ENCODE peak calls at places on chromosome 19, in seven cellular contexts. K is right cardiac atrium; A is prostate gland; Q is CD4-positive, CD25-positive, alpha-beta regulatory T cell; S is heart left ventricle; Z is heart right ventricle; J is cardiac muscle cell. P is an unnamed sample.

GRCh38 chr19:54470991-54471782 is 1.9 kb downstream of the CDC42EP5 start:
- DNase-seq in K (peak), A (no peak), Q (no peak), S (peak), Z (peak), J (no peak), P (no peak)

GRCh38 chr19:34461375-34462100 is 20.0 kb upstream of the WTIP start:
- DNase-seq in K (no peak), A (no peak), Q (no peak), S (no peak), Z (no peak), J (no peak), P (no peak)

GRCh38 chr19:35986664-35987570 is 8.1 kb upstream of the SDHAF1 start:
- DNase-seq in K (no peak), A (no peak), Q (no peak), S (no peak), Z (peak), J (no peak), P (no peak)

GRCh38 chr19:54155694-54156093 is 3.8 kb downstream of the LENG1 start:
- DNase-seq in K (no peak), A (no peak), Q (no peak), S (no peak), Z (no peak), J (no peak), P (no peak)

GRCh38 chr19:38162632-38163031 is 61.4 kb downstream of the DPF1 start:
- DNase-seq in K (no peak), A (no peak), Q (no peak), S (no peak), Z (no peak), J (no peak), P (no peak)

GRCh38 chr19:10068205-10068604 is 17.9 kb upstream of the SHFL start:
- DNase-seq in K (no peak), A (no peak), Q (peak), S (no peak), Z (no peak), J (no peak), P (no peak)

GRCh38 chr19:34276614-34277013 is 22.3 kb downstream of the GARRE1 start:
- DNase-seq in K (no peak), A (no peak), Q (no peak), S (no peak), Z (no peak), J (no peak), P (no peak)

GRCh38 chr19:4345656-4346383 is 2.5 kb downstream of the MPND start:
- DNase-seq in K (no peak), A (no peak), Q (no peak), S (no peak), Z (no peak), J (no peak), P (no peak)

GRCh38 chr19:53102701-53103140 is 501 bp downstream of the ZNF160 start:
- DNase-seq in K (peak), A (no peak), Q (peak), S (peak), Z (peak), J (peak), P (peak)

GRCh38 chr19:13492128-13492527 is 14.2 kb downstream of the CACNA1A start:
- DNase-seq in K (no peak), A (no peak), Q (no peak), S (no peak), Z (no peak), J (peak), P (no peak)

GRCh38 chr19:42199440-42200115 is 17.9 kb downstream of the DEDD2 start:
- DNase-seq in K (peak), A (peak), Q (peak), S (peak), Z (peak), J (no peak), P (peak)
- H3K27ac ChIP-seq in K (no peak), A (no peak), Q (peak), S (no peak), Z (peak), J (no peak), P (peak)

DNA sequence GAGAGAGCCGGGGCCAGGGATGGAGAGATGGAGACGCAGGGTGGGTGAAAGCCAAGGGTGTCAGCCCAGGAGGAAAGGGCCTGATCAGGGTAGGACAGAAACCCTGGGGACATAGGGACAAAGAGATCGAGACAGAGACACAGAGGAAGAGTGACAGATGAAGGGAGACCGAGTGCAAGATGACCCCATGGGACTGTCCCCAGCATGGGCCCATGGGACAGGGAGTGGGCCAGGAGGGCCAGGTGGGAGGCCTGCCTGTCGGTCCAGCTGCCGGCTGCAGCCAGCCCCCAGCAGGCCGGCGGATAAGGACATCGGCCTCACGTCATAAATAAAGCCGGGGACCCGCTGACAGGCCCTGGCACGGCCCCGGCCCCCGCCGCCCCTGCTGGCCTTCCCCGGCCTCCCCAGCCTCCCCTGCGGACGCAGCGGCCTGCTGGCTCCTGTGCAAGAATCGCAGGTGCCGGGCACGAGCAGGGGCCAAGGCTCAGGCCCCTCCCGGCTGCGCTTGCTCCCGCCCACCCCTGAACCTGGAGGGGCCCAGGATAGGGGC is 6.3 kb downstream of the REX1BD start:
- DNase-seq in K (no peak), A (no peak), Q (no peak), S (no peak), Z (no peak), J (no peak), P (no peak)
- H3K27ac ChIP-seq in K (no peak), A (no peak), Q (peak), S (no peak), Z (no peak), J (no peak), P (no peak)

GRCh38 chr19:39845621-39846175 is 481 bp downstream of the FBL start:
- DNase-seq in K (peak), A (no peak), Q (no peak), S (no peak), Z (no peak), J (peak), P (no peak)

GRCh38 chr19:39848392-39848791 is 2.2 kb upstream of the FBL start:
- DNase-seq in K (no peak), A (no peak), Q (no peak), S (no peak), Z (no peak), J (no peak), P (no peak)

GRCh38 chr19:39846176-39846677 is at the start of gene FBL:
- DNase-seq in K (peak), A (peak), Q (peak), S (peak), Z (peak), J (peak), P (peak)

GRCh38 chr19:39846678-39847486 is 703 bp upstream of the FBL start:
- DNase-seq in K (no peak), A (no peak), Q (no peak), S (no peak), Z (no peak), J (peak), P (no peak)

GRCh38 chr19:39847525-39847924 is 1.3 kb upstream of the FBL start:
- DNase-seq in K (no peak), A (no peak), Q (no peak), S (no peak), Z (no peak), J (no peak), P (no peak)
- H3K27ac ChIP-seq in K (no peak), A (no peak), Q (no peak), S (no peak), Z (no peak), J (peak), P (no peak)

GRCh38 chr19:46724468-46724867 is 7.6 kb upstream of the PRKD2 start:
- DNase-seq in K (no peak), A (no peak), Q (no peak), S (no peak), Z (no peak), J (no peak), P (no peak)
- H3K27ac ChIP-seq in K (no peak), A (no peak), Q (no peak), S (no peak), Z (no peak), J (no peak), P (no peak)

GRCh38 chr19:42363614-42364346 is 26.3 kb downstream of the CNFN start:
- DNase-seq in K (no peak), A (no peak), Q (no peak), S (no peak), Z (no peak), J (no peak), P (no peak)
- H3K27ac ChIP-seq in K (no peak), A (no peak), Q (no peak), S (no peak), Z (no peak), J (no peak), P (no peak)

DNA sequence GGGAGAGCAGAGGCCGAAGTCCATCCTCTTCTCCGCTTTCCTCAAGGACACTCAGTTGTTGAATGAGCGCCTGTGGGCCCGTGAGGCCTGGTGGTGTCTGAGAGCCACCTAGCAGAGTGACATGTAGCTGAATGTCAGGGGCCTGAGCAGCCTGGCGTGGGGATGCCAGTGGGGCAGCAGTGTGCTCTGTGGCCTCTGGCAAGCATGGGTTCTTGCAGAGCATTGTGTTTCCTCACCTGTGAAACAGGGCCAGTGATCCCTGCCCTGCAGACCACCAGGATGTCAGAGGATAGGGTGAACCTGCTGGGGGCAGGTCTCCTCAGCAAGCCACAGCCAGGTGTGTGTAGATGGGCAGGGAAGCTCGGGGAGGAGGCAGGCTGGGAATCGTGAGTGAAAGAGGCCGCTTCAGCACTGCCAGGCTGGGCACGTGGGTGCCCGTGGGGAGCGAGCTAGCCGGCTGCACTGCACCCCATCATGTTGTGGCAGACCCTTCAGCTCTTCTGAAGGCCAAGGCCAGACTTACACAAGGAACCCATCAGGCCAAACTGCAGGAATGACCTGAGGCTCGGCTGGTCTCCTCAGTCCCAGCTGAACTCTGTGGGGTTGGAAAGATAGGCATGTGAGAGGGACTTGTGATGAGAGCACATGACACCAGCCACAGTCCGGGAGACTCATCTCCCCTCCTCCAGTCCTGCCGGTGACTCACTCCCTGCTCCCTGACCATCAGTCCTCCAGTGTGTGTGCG is 5.0 kb downstream of the PPP1R37 start:
- DNase-seq in K (peak), A (peak), Q (no peak), S (peak), Z (no peak), J (peak), P (no peak)
- H3K27ac ChIP-seq in K (peak), A (peak), Q (no peak), S (peak), Z (peak), J (peak), P (no peak)

GRCh38 chr19:7393934-7394508 is 45.3 kb downstream of the ARHGEF18 start:
- DNase-seq in K (no peak), A (no peak), Q (no peak), S (no peak), Z (no peak), J (peak), P (no peak)

GRCh38 chr19:7393459-7393858 is 44.7 kb downstream of the ARHGEF18 start:
- DNase-seq in K (no peak), A (no peak), Q (no peak), S (no peak), Z (no peak), J (no peak), P (no peak)

GRCh38 chr19:7394728-7395359 is 46.1 kb downstream of the ARHGEF18 start:
- DNase-seq in K (peak), A (peak), Q (peak), S (peak), Z (peak), J (peak), P (peak)

GRCh38 chr19:7395360-7395781 is 46.6 kb downstream of the ARHGEF18 start:
- DNase-seq in K (no peak), A (no peak), Q (no peak), S (no peak), Z (no peak), J (peak), P (no peak)

DNA sequence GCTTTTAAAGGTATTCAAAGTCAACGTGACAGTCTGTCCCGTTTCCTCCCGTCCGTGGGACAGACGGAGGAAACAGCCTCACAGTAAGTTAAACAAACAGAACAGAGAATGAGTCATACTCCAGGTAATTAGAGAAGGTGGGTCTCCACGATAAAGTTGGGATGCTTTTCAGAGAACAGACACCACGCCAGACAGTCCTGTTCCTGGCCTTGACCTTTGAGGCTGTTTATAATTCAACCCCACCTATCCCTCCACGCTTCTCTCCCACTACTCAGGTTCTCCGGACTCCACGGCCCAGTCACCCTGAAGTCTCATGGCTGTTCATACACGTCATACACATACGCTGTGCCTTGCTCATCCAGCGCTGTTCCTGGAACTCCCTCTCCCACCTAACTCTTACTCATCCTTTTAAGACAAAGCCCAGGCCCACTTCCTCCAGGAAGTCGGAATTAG is 42.5 kb downstream of the ARHGEF18 start:
- DNase-seq in K (no peak), A (no peak), Q (no peak), S (no peak), Z (no peak), J (peak), P (no peak)
- H3K27ac ChIP-seq in K (no peak), A (no peak), Q (no peak), S (no peak), Z (no peak), J (no peak), P (no peak)

DNA sequence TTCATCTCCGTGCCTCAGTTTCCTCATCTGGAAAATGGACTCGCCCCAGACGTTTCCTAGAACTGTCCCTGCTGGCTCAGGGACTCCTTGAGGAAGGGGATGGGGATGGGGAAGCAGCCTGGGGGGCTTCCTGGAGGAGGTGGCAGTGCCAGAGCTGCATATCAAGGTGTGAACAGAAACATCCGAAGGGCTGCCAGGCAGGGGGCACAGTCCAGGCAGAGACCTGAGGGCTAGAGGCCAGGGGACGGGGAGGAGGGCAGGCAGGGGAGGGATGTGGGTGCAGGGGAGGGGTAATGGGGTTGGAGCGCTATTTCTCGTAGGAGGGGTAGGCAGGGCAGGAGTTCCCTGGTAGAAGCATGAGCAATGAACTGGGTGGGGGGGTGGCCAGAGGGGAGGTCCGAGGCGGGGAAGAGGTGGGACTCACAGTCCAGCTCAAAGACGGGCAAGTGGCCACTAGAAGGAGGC is 3.6 kb upstream of the ELANE start:
- DNase-seq in K (peak), A (no peak), Q (no peak), S (no peak), Z (peak), J (peak), P (no peak)
- H3K27ac ChIP-seq in K (no peak), A (no peak), Q (no peak), S (no peak), Z (peak), J (no peak), P (no peak)

P was measured in CD4-positive, alpha-beta T cell.